ENCODE peak calls at places on chromosomes 16 and 17, in ten cellular contexts. One of them, this sample, is unnamed.

GRCh38 chr16:53995378-53995777 is 291.2 kb downstream of the IRX3 start:
- DNase-seq in IMR-90: no peak
- DNase-seq in cerebellum: no peak
- DNase-seq in Calu3: no peak
- DNase-seq in HCT116: no peak
- DNase-seq in kidney glomerular epithelial cell: no peak
- DNase-seq in ovary: no peak
- DNase-seq in activated naive CD4-positive, alpha-beta T cell: no peak
- DNase-seq in NCI-H2081: no peak
- DNase-seq in smooth muscle cell of the brain vasculature: no peak
- DNase-seq in this sample: no peak

GRCh38 chr16:53176434-53176833 is 121.6 kb downstream of the CHD9 start:
- DNase-seq in IMR-90: no peak
- DNase-seq in cerebellum: no peak
- DNase-seq in Calu3: no peak
- DNase-seq in HCT116: no peak
- DNase-seq in kidney glomerular epithelial cell: no peak
- DNase-seq in ovary: no peak
- DNase-seq in activated naive CD4-positive, alpha-beta T cell: no peak
- DNase-seq in NCI-H2081: no peak
- DNase-seq in smooth muscle cell of the brain vasculature: no peak
- DNase-seq in this sample: no peak

GRCh38 chr16:67156146-67156844 is 3.4 kb downstream of the TRADD start:
- DNase-seq in IMR-90: no peak
- DNase-seq in cerebellum: no peak
- DNase-seq in Calu3: no peak
- DNase-seq in HCT116: no peak
- DNase-seq in kidney glomerular epithelial cell: no peak
- DNase-seq in ovary: peak
- DNase-seq in activated naive CD4-positive, alpha-beta T cell: no peak
- DNase-seq in NCI-H2081: no peak
- DNase-seq in smooth muscle cell of the brain vasculature: no peak
- DNase-seq in this sample: no peak

GRCh38 chr17:14308965-14309879 is 8.3 kb downstream of the HS3ST3B1 start:
- DNase-seq in IMR-90: peak
- DNase-seq in cerebellum: peak
- DNase-seq in Calu3: peak
- DNase-seq in HCT116: no peak
- DNase-seq in kidney glomerular epithelial cell: peak
- DNase-seq in ovary: peak
- DNase-seq in activated naive CD4-positive, alpha-beta T cell: peak
- DNase-seq in NCI-H2081: peak
- DNase-seq in smooth muscle cell of the brain vasculature: peak
- DNase-seq in this sample: peak

GRCh38 chr17:50499722-50500121 is 8.5 kb upstream of the MYCBPAP start:
- DNase-seq in IMR-90: no peak
- DNase-seq in cerebellum: no peak
- DNase-seq in Calu3: no peak
- DNase-seq in HCT116: no peak
- DNase-seq in kidney glomerular epithelial cell: no peak
- DNase-seq in ovary: no peak
- DNase-seq in activated naive CD4-positive, alpha-beta T cell: no peak
- DNase-seq in NCI-H2081: no peak
- DNase-seq in smooth muscle cell of the brain vasculature: no peak
- DNase-seq in this sample: no peak

GRCh38 chr17:20241855-20242254 is 225.5 kb downstream of the LGALS9B start:
- DNase-seq in IMR-90: no peak
- DNase-seq in cerebellum: no peak
- DNase-seq in Calu3: no peak
- DNase-seq in HCT116: no peak
- DNase-seq in kidney glomerular epithelial cell: no peak
- DNase-seq in ovary: no peak
- DNase-seq in activated naive CD4-positive, alpha-beta T cell: no peak
- DNase-seq in NCI-H2081: no peak
- DNase-seq in smooth muscle cell of the brain vasculature: no peak
- DNase-seq in this sample: no peak

GRCh38 chr17:80847506-80848230 is 144.0 kb upstream of the CHMP6 start:
- DNase-seq in IMR-90: no peak
- DNase-seq in cerebellum: no peak
- DNase-seq in Calu3: no peak
- DNase-seq in HCT116: no peak
- DNase-seq in kidney glomerular epithelial cell: no peak
- DNase-seq in ovary: no peak
- DNase-seq in activated naive CD4-positive, alpha-beta T cell: no peak
- DNase-seq in NCI-H2081: no peak
- DNase-seq in smooth muscle cell of the brain vasculature: no peak
- DNase-seq in this sample: no peak

GRCh38 chr16:17023606-17024005 is 447.2 kb downstream of the XYLT1 start:
- DNase-seq in IMR-90: no peak
- DNase-seq in cerebellum: no peak
- DNase-seq in Calu3: no peak
- DNase-seq in HCT116: no peak
- DNase-seq in kidney glomerular epithelial cell: no peak
- DNase-seq in ovary: no peak
- DNase-seq in activated naive CD4-positive, alpha-beta T cell: no peak
- DNase-seq in NCI-H2081: no peak
- DNase-seq in smooth muscle cell of the brain vasculature: no peak
- DNase-seq in this sample: no peak

GRCh38 chr17:62714016-62714777 is 86.7 kb downstream of the MRC2 start:
- DNase-seq in IMR-90: peak
- DNase-seq in cerebellum: no peak
- DNase-seq in Calu3: no peak
- DNase-seq in HCT116: no peak
- DNase-seq in kidney glomerular epithelial cell: no peak
- DNase-seq in ovary: no peak
- DNase-seq in activated naive CD4-positive, alpha-beta T cell: no peak
- DNase-seq in NCI-H2081: no peak
- DNase-seq in smooth muscle cell of the brain vasculature: no peak
- DNase-seq in this sample: no peak

GRCh38 chr16:12458591-12459400 is 344.9 kb downstream of the CPPED1 start:
- DNase-seq in IMR-90: no peak
- DNase-seq in cerebellum: no peak
- DNase-seq in Calu3: no peak
- DNase-seq in HCT116: no peak
- DNase-seq in kidney glomerular epithelial cell: no peak
- DNase-seq in ovary: no peak
- DNase-seq in activated naive CD4-positive, alpha-beta T cell: no peak
- DNase-seq in NCI-H2081: no peak
- DNase-seq in smooth muscle cell of the brain vasculature: no peak
- DNase-seq in this sample: no peak

GRCh38 chr17:51200846-51201245 is 34.6 kb downstream of the NME2 start:
- DNase-seq in IMR-90: no peak
- DNase-seq in cerebellum: no peak
- DNase-seq in Calu3: no peak
- DNase-seq in HCT116: no peak
- DNase-seq in kidney glomerular epithelial cell: no peak
- DNase-seq in ovary: no peak
- DNase-seq in activated naive CD4-positive, alpha-beta T cell: no peak
- DNase-seq in NCI-H2081: no peak
- DNase-seq in smooth muscle cell of the brain vasculature: no peak
- DNase-seq in this sample: no peak

GRCh38 chr17:61816538-61816937 is 46.8 kb downstream of the BRIP1 start:
- DNase-seq in IMR-90: peak
- DNase-seq in cerebellum: no peak
- DNase-seq in Calu3: no peak
- DNase-seq in HCT116: no peak
- DNase-seq in kidney glomerular epithelial cell: no peak
- DNase-seq in ovary: no peak
- DNase-seq in activated naive CD4-positive, alpha-beta T cell: no peak
- DNase-seq in NCI-H2081: no peak
- DNase-seq in smooth muscle cell of the brain vasculature: no peak
- DNase-seq in this sample: no peak

GRCh38 chr17:42608692-42609181 is 437 bp downstream of the RETREG3 start:
- DNase-seq in IMR-90: no peak
- DNase-seq in cerebellum: no peak
- DNase-seq in Calu3: no peak
- DNase-seq in HCT116: no peak
- DNase-seq in kidney glomerular epithelial cell: no peak
- DNase-seq in ovary: no peak
- DNase-seq in activated naive CD4-positive, alpha-beta T cell: no peak
- DNase-seq in NCI-H2081: no peak
- DNase-seq in smooth muscle cell of the brain vasculature: no peak
- DNase-seq in this sample: no peak

GRCh38 chr17:27473748-27474609 is 17.7 kb downstream of the KSR1 start:
- DNase-seq in IMR-90: no peak
- DNase-seq in cerebellum: no peak
- DNase-seq in Calu3: peak
- DNase-seq in HCT116: no peak
- DNase-seq in kidney glomerular epithelial cell: no peak
- DNase-seq in ovary: no peak
- DNase-seq in activated naive CD4-positive, alpha-beta T cell: no peak
- DNase-seq in NCI-H2081: no peak
- DNase-seq in smooth muscle cell of the brain vasculature: no peak
- DNase-seq in this sample: no peak

GRCh38 chr16:85541619-85542547 is 71.2 kb upstream of the GSE1 start:
- DNase-seq in IMR-90: no peak
- DNase-seq in cerebellum: peak
- DNase-seq in Calu3: no peak
- DNase-seq in HCT116: no peak
- DNase-seq in kidney glomerular epithelial cell: no peak
- DNase-seq in ovary: no peak
- DNase-seq in activated naive CD4-positive, alpha-beta T cell: no peak
- DNase-seq in NCI-H2081: no peak
- DNase-seq in smooth muscle cell of the brain vasculature: no peak
- DNase-seq in this sample: no peak

GRCh38 chr16:89502319-89502843 is 5.8 kb upstream of the SPG7 start:
- DNase-seq in IMR-90: no peak
- DNase-seq in cerebellum: no peak
- DNase-seq in Calu3: peak
- DNase-seq in HCT116: peak
- DNase-seq in kidney glomerular epithelial cell: peak
- DNase-seq in ovary: no peak
- DNase-seq in activated naive CD4-positive, alpha-beta T cell: no peak
- DNase-seq in NCI-H2081: no peak
- DNase-seq in smooth muscle cell of the brain vasculature: no peak
- DNase-seq in this sample: peak

GRCh38 chr17:51815097-51815496 is 343.4 kb downstream of the CA10 start:
- DNase-seq in IMR-90: no peak
- DNase-seq in cerebellum: no peak
- DNase-seq in Calu3: no peak
- DNase-seq in HCT116: no peak
- DNase-seq in kidney glomerular epithelial cell: no peak
- DNase-seq in ovary: no peak
- DNase-seq in activated naive CD4-positive, alpha-beta T cell: no peak
- DNase-seq in NCI-H2081: no peak
- DNase-seq in smooth muscle cell of the brain vasculature: no peak
- DNase-seq in this sample: no peak

GRCh38 chr17:66540131-66540781 is 237.8 kb downstream of the PRKCA start:
- DNase-seq in IMR-90: peak
- DNase-seq in cerebellum: peak
- DNase-seq in Calu3: no peak
- DNase-seq in HCT116: no peak
- DNase-seq in kidney glomerular epithelial cell: peak
- DNase-seq in ovary: peak
- DNase-seq in activated naive CD4-positive, alpha-beta T cell: no peak
- DNase-seq in NCI-H2081: no peak
- DNase-seq in smooth muscle cell of the brain vasculature: peak
- DNase-seq in this sample: no peak

GRCh38 chr17:42181851-42182207 is 887 bp upstream of the KCNH4 start:
- DNase-seq in IMR-90: no peak
- DNase-seq in cerebellum: no peak
- DNase-seq in Calu3: no peak
- DNase-seq in HCT116: no peak
- DNase-seq in kidney glomerular epithelial cell: no peak
- DNase-seq in ovary: no peak
- DNase-seq in activated naive CD4-positive, alpha-beta T cell: no peak
- DNase-seq in NCI-H2081: no peak
- DNase-seq in smooth muscle cell of the brain vasculature: no peak
- DNase-seq in this sample: no peak